ENCODE peak calls at places on chromosome 9, in four cellular contexts. B is heart right ventricle, A is hepatocyte, O is SK-N-MC. T is an unnamed sample.

GRCh38 chr9:36873247-36873875 is 160.7 kb downstream of the PAX5 start:
- DNase-seq in B (peak), A (peak), O (no peak), T (peak)

GRCh38 chr9:114149765-114150340 is 5.5 kb upstream of the COL27A1 start:
- DNase-seq in B (no peak), A (no peak), O (no peak), T (no peak)

GRCh38 chr9:71223953-71224538 is 102.6 kb upstream of the TRPM3 start:
- DNase-seq in B (no peak), A (peak), O (no peak), T (no peak)

GRCh38 chr9:31023793-31024192 is 1360.7 kb upstream of the ACO1 start:
- DNase-seq in B (no peak), A (no peak), O (no peak), T (no peak)

GRCh38 chr9:112861155-112861554 is 29.5 kb downstream of the SLC46A2 start:
- DNase-seq in B (no peak), A (no peak), O (no peak), T (no peak)

GRCh38 chr9:128118971-128119665 is 8.4 kb downstream of the PTGES2 start:
- DNase-seq in B (no peak), A (no peak), O (no peak), T (no peak)

GRCh38 chr9:134641173-134641985 is at the start of gene COL5A1:
- DNase-seq in B (peak), A (peak), O (no peak), T (peak)

GRCh38 chr9:34571180-34571800 is 18.2 kb downstream of the CNTFR start:
- DNase-seq in B (no peak), A (no peak), O (no peak), T (no peak)

GRCh38 chr9:7454490-7455110 is 345.0 kb downstream of the DMAC1 start:
- DNase-seq in B (no peak), A (no peak), O (no peak), T (no peak)

GRCh38 chr9:134966697-134967546 is 49.2 kb upstream of the FCN1 start:
- DNase-seq in B (no peak), A (no peak), O (no peak), T (no peak)

GRCh38 chr9:127751269-127752054 is 16.4 kb upstream of the TOR2A start:
- DNase-seq in B (no peak), A (peak), O (no peak), T (no peak)

GRCh38 chr9:121698627-121699270 is 47.3 kb downstream of the DAB2IP start:
- DNase-seq in B (no peak), A (peak), O (no peak), T (no peak)

GRCh38 chr9:34540826-34541225 is 18.0 kb upstream of the ENHO start:
- DNase-seq in B (no peak), A (peak), O (no peak), T (no peak)

GRCh38 chr9:113514748-113515147 is 51.2 kb downstream of the RGS3 start:
- DNase-seq in B (no peak), A (no peak), O (no peak), T (no peak)

GRCh38 chr9:84673806-84674205 is 4.3 kb downstream of the NTRK2 start:
- DNase-seq in B (no peak), A (no peak), O (no peak), T (no peak)

GRCh38 chr9:115891929-115892328 is 261.7 kb upstream of the PAPPA start:
- DNase-seq in B (no peak), A (no peak), O (no peak), T (no peak)

GRCh38 chr9:133880136-133880535 is 112.0 kb downstream of the VAV2 start:
- DNase-seq in B (no peak), A (no peak), O (no peak), T (no peak)

GRCh38 chr9:129774791-129775149 is 21.9 kb upstream of the PTGES start:
- DNase-seq in B (no peak), A (no peak), O (no peak), T (no peak)

GRCh38 chr9:127897194-127897692 is 2.2 kb downstream of the ST6GALNAC6 start:
- DNase-seq in B (peak), A (peak), O (no peak), T (no peak)

GRCh38 chr9:37271679-37272078 is 150.8 kb upstream of the GRHPR start:
- DNase-seq in B (no peak), A (no peak), O (no peak), T (no peak)

GRCh38 chr9:113665756-113666155 is 202.2 kb downstream of the RGS3 start:
- DNase-seq in B (no peak), A (no peak), O (no peak), T (no peak)

GRCh38 chr9:113431181-113431580 is 20.6 kb downstream of the C9orf43 start:
- DNase-seq in B (no peak), A (no peak), O (no peak), T (no peak)

GRCh38 chr9:88775559-88775958 is 215.7 kb upstream of the S1PR3 start:
- DNase-seq in B (no peak), A (no peak), O (no peak), T (no peak)

GRCh38 chr9:128614728-128615127 is 41.9 kb downstream of the DYNC2I2 start:
- DNase-seq in B (no peak), A (no peak), O (no peak), T (no peak)

GRCh38 chr9:118336167-118336951 is 632.2 kb downstream of the TLR4 start:
- DNase-seq in B (no peak), A (no peak), O (no peak), T (no peak)

GRCh38 chr9:113310538-113310937 is 7.4 kb upstream of the RNF183 start:
- DNase-seq in B (peak), A (no peak), O (no peak), T (no peak)

GRCh38 chr9:137241490-137242328 is 622 bp downstream of the TUBB4B start:
- DNase-seq in B (peak), A (peak), O (no peak), T (no peak)

GRCh38 chr9:134932656-134933055 is 14.9 kb upstream of the FCN1 start:
- DNase-seq in B (no peak), A (no peak), O (no peak), T (no peak)

GRCh38 chr9:134914501-134914834 is 3.2 kb downstream of the FCN1 start:
- DNase-seq in B (no peak), A (no peak), O (no peak), T (no peak)

GRCh38 chr9:22079873-22080341 is 70.8 kb upstream of the CDKN2B start:
- DNase-seq in B (peak), A (no peak), O (no peak), T (no peak)

GRCh38 chr9:130820135-130820738 is 14.8 kb upstream of the ABL1 start:
- DNase-seq in B (no peak), A (no peak), O (no peak), T (no peak)
- H3K27ac ChIP-seq in B (no peak), A (no peak), O (no peak), T (no peak)

DNA sequence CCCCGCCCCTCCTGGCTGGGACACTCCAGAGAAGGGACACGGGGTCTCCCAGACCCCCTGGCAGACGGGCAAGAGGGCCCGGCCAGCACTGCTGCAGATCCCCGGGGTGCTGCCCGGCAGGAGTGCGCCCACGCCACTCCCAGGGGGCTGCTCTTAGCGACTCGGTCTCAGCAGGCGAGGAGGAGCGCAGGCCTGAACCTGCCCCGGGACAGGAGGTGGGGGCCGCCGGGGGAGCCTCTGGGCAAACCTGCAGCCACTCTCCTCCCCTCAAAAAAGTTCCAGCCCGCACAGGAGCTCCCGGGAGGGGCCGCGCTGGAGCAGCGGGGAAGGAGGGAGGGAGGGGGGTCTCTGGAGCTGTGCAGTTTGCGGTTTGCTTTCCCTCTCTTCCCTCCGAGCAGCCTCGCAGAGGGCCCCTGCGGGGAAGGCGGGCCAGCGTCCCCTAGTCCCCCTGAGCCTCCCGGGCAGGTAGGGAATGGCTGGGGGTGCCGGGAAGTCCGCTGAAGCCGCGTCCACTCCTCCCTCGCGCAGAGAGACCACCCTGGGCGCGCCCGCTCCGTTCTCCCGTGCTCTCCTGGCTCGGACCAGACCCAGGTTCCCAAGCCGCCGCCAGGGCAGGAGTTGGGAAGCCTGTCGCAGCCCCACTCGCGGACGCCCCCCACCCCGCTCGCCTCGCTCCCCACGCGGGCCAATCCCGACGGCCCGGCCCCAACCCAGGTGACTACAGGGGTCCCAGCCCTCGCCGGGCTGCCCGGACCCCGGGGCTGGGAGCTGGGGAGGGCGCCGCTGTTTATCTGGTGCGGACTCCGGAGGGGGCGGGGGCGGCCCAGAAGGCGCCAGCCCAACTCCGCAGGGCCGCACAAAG is 44.2 kb downstream of the NACC2 start:
- DNase-seq in B (no peak), A (peak), O (no peak), T (no peak)
- H3K4me3 ChIP-seq in B (peak), A (peak), O (peak), T (peak)

GRCh38 chr9:68907910-68908309 is 106.0 kb downstream of the PRKACG start:
- DNase-seq in B (no peak), A (no peak), O (no peak), T (no peak)
- H3K27ac ChIP-seq in B (no peak), A (no peak), O (no peak), T (no peak)

GRCh38 chr9:124503713-124504529 is 3.3 kb downstream of the NR5A1 start:
- DNase-seq in B (no peak), A (no peak), O (no peak), T (no peak)
- H3K4me3 ChIP-seq in B (no peak), A (no peak), O (peak), T (peak)

GRCh38 chr9:94081864-94082468 is 2.3 kb upstream of the PTPDC1 start:
- DNase-seq in B (no peak), A (no peak), O (no peak), T (no peak)
- H3K27ac ChIP-seq in B (peak), A (no peak), O (no peak), T (no peak)

T was measured in iPS DF 6.9.